ENCODE peak calls at places on chromosomes 2 and 18, in four cellular contexts. K is T-cell, V is GM12892, W is iris pigment epithelial cell. A is an unnamed sample.

GRCh38 chr18:69943021-69943420 is 4.7 kb downstream of the CD226 start:
- DNase-seq in W (peak; percentile 5), V (no peak), K (no peak), A (no peak)

GRCh38 chr2:103527278-103527677 is 765.4 kb downstream of the TMEM182 start:
- DNase-seq in K (no peak), W (no peak), V (no peak), A (no peak)

GRCh38 chr2:60479226-60480088 is 74.0 kb downstream of the BCL11A start:
- DNase-seq in W (no peak), V (no peak), K (no peak), A (no peak)

GRCh38 chr18:50104421-50104820 is 90.5 kb downstream of the MYO5B start:
- DNase-seq in K (no peak), W (no peak), V (no peak), A (no peak)

GRCh38 chr2:18187214-18187613 is 308.7 kb downstream of the KCNS3 start:
- DNase-seq in V (no peak), K (no peak), W (peak; percentile 55), A (no peak)

GRCh38 chr2:135893374-135893794 is 17.1 kb upstream of the MCM6 start:
- DNase-seq in W (no peak), V (no peak), K (no peak), A (no peak)

GRCh38 chr2:64675860-64676259 is 22.1 kb upstream of the SERTAD2 start:
- DNase-seq in V (no peak), K (no peak), W (peak; percentile 20), A (no peak)

GRCh38 chr2:226450141-226450540 is 349.5 kb downstream of the IRS1 start:
- DNase-seq in W (peak; percentile 68), K (no peak), V (no peak), A (peak; percentile 41)

GRCh38 chr2:216283038-216283900 is 89.0 kb downstream of the MARCHF4 start:
- DNase-seq in W (no peak), V (peak; percentile 36), K (no peak), A (no peak)

GRCh38 chr2:53652131-53652530 is 115.5 kb upstream of the CHAC2 start:
- DNase-seq in W (no peak), V (no peak), K (no peak), A (no peak)

GRCh38 chr18:39241534-39241933 is 1675.9 kb upstream of the CELF4 start:
- DNase-seq in K (no peak), W (no peak), V (no peak), A (no peak)

GRCh38 chr18:75154259-75154658 is 54.7 kb downstream of the PTGR3 start:
- DNase-seq in K (no peak), V (no peak), W (no peak), A (no peak)

GRCh38 chr2:28662468-28663095 is 89.0 kb upstream of the PPP1CB start:
- DNase-seq in W (peak; percentile 83), V (no peak), K (no peak), A (peak; percentile 82)

GRCh38 chr2:36357506-36358316 is 2.1 kb downstream of the CRIM1 start:
- DNase-seq in V (no peak), W (peak; percentile 90), K (peak; percentile 16), A (peak; percentile 77)

GRCh38 chr2:99297990-99298389 is 3.0 kb downstream of the LYG1 start:
- DNase-seq in V (no peak), W (peak; percentile 36), K (no peak), A (no peak)

GRCh38 chr2:235170016-235170415 is 218.2 kb downstream of the SH3BP4 start:
- DNase-seq in K (no peak), W (peak; percentile 79), V (no peak), A (peak; percentile 76)

GRCh38 chr2:109454304-109454703 is 159.5 kb downstream of the SEPTIN10 start:
- DNase-seq in V (no peak), K (no peak), W (no peak), A (no peak)

GRCh38 chr18:63312731-63313408 is 6.7 kb downstream of the BCL2 start:
- DNase-seq in W (no peak), K (no peak), V (no peak), A (no peak)

GRCh38 chr18:70431203-70431624 is 142.4 kb downstream of the SOCS6 start:
- DNase-seq in K (no peak), V (no peak), W (peak; percentile 88), A (peak; percentile 32)

GRCh38 chr2:142877265-142877756 is at the start of gene KYNU:
- DNase-seq in W (peak; percentile 51), K (peak; percentile 4), V (no peak), A (no peak)

GRCh38 chr2:47043142-47043890 is 111.8 kb downstream of the STPG4 start:
- DNase-seq in V (no peak), K (no peak), W (peak; percentile 94), A (peak; percentile 97)

GRCh38 chr2:106089611-106090010 is 104.5 kb downstream of the UXS1 start:
- DNase-seq in V (no peak), K (no peak), W (no peak), A (no peak)

GRCh38 chr2:240399419-240400318 is 35.8 kb upstream of the GPC1 start:
- DNase-seq in W (no peak), K (no peak), V (no peak), A (no peak)

GRCh38 chr2:118202707-118203303 is 114.5 kb downstream of the INSIG2 start:
- DNase-seq in K (peak; percentile 46), W (peak; percentile 43), V (no peak), A (peak; percentile 37)

GRCh38 chr2:37877457-37878315 is 47.4 kb upstream of the RMDN2 start:
- DNase-seq in K (peak; percentile 15), W (peak; percentile 63), V (no peak), A (peak; percentile 69)

GRCh38 chr2:150046211-150046610 is 441.3 kb downstream of the RND3 start:
- DNase-seq in W (peak; percentile 59), V (no peak), K (no peak), A (peak; percentile 73)

GRCh38 chr2:196077821-196078220 is 9.2 kb upstream of the DNAH7 start:
- DNase-seq in W (no peak), V (no peak), K (no peak), A (no peak)

GRCh38 chr2:72180351-72180750 is 32.7 kb upstream of the CYP26B1 start:
- DNase-seq in W (no peak), K (no peak), V (no peak), A (no peak)

GRCh38 chr2:106562232-106562631 is 75.1 kb downstream of the CD8B2 start:
- DNase-seq in K (no peak), V (no peak), W (peak; percentile 22), A (no peak)

GRCh38 chr2:69742170-69742952 is 427 bp downstream of the ANXA4 start:
- DNase-seq in K (no peak), W (peak; percentile 38), V (no peak), A (peak; percentile 36)

GRCh38 chr2:95276888-95277245 is 2.6 kb downstream of the PROM2 start:
- DNase-seq in K (no peak), V (no peak), W (no peak), A (no peak)

GRCh38 chr2:70923378-70924015 is 12.2 kb upstream of the ATP6V1B1 start:
- DNase-seq in V (no peak), K (no peak), W (no peak), A (no peak)

GRCh38 chr18:58205087-58205779 is 161.2 kb downstream of the NEDD4L start:
- DNase-seq in V (no peak), K (no peak), W (peak; percentile 80), A (peak; percentile 87)

GRCh38 chr18:37902344-37902743 is 336.7 kb upstream of the CELF4 start:
- DNase-seq in W (no peak), K (no peak), V (no peak), A (no peak)

GRCh38 chr2:175889557-175890355 is 112.3 kb downstream of the LNPK start:
- DNase-seq in K (no peak), V (no peak), W (no peak), A (no peak)

GRCh38 chr18:22349966-22350365 is 67.7 kb downstream of the CTAGE1 start:
- DNase-seq in W (peak; percentile 39), K (no peak), V (no peak), A (peak; percentile 20)

A was measured in EL.